ENCODE peak calls at places on chromosomes 11 and 22, in five cellular contexts. K, C, O, G and W are unnamed samples.

GRCh38 chr11:121352301-121352891 is 59.8 kb downstream of the SC5D start:
- DNase-seq in K (no peak), C (no peak), O (no peak), G (no peak), W (no peak)

GRCh38 chr11:100810146-100810545 is 123.1 kb downstream of the ARHGAP42 start:
- DNase-seq in K (no peak), C (no peak), O (no peak), G (no peak), W (no peak)

GRCh38 chr11:28243057-28243456 is 134.9 kb downstream of the METTL15 start:
- DNase-seq in K (no peak), C (no peak), O (no peak), G (no peak), W (no peak)

GRCh38 chr11:95231881-95232605 is 1.0 kb upstream of the SESN3 start:
- DNase-seq in K (no peak), C (peak; percentile 85), O (no peak), G (no peak), W (no peak)

GRCh38 chr11:68040957-68041591 is 2.2 kb downstream of the TCIRG1 start:
- DNase-seq in K (no peak), C (no peak), O (no peak), G (no peak), W (no peak)

GRCh38 chr22:31492151-31492550 is 2.5 kb upstream of the EIF4ENIF1 start:
- DNase-seq in K (no peak), C (no peak), O (no peak), G (no peak), W (no peak)

GRCh38 chr22:23269441-23270211 is 89.3 kb downstream of the BCR start:
- DNase-seq in K (no peak), C (peak; percentile 83), O (no peak), G (no peak), W (peak; percentile 66)

GRCh38 chr22:32628626-32629587 is 154.3 kb downstream of the FBXO7 start:
- DNase-seq in K (no peak), C (no peak), O (peak; percentile 55), G (no peak), W (no peak)

GRCh38 chr11:133980665-133981064 is 23.9 kb upstream of the IGSF9B start:
- DNase-seq in K (no peak), C (no peak), O (no peak), G (no peak), W (no peak)

GRCh38 chr11:64092119-64092760 is 56.5 kb downstream of the FLRT1 start:
- DNase-seq in K (no peak), C (no peak), O (no peak), G (no peak), W (peak; percentile 63)

GRCh38 chr11:121723261-121723741 is 270.5 kb upstream of the SORL1-AS1 start:
- DNase-seq in K (no peak), C (peak; percentile 64), O (no peak), G (no peak), W (no peak)

GRCh38 chr11:103327721-103328120 is 218.5 kb downstream of the DYNC2H1 start:
- DNase-seq in K (no peak), C (no peak), O (no peak), G (no peak), W (no peak)

GRCh38 chr11:36577859-36578258 is 10.1 kb downstream of the RAG1 start:
- DNase-seq in K (no peak), C (no peak), O (no peak), G (no peak), W (no peak)

GRCh38 chr11:110169738-110170137 is 76.5 kb downstream of the ZC3H12C start:
- DNase-seq in K (no peak), C (no peak), O (no peak), G (no peak), W (no peak)

GRCh38 chr11:4714300-4714699 is 9.7 kb downstream of the MMP26 start:
- DNase-seq in K (no peak), C (no peak), O (no peak), G (no peak), W (no peak)

DNA sequence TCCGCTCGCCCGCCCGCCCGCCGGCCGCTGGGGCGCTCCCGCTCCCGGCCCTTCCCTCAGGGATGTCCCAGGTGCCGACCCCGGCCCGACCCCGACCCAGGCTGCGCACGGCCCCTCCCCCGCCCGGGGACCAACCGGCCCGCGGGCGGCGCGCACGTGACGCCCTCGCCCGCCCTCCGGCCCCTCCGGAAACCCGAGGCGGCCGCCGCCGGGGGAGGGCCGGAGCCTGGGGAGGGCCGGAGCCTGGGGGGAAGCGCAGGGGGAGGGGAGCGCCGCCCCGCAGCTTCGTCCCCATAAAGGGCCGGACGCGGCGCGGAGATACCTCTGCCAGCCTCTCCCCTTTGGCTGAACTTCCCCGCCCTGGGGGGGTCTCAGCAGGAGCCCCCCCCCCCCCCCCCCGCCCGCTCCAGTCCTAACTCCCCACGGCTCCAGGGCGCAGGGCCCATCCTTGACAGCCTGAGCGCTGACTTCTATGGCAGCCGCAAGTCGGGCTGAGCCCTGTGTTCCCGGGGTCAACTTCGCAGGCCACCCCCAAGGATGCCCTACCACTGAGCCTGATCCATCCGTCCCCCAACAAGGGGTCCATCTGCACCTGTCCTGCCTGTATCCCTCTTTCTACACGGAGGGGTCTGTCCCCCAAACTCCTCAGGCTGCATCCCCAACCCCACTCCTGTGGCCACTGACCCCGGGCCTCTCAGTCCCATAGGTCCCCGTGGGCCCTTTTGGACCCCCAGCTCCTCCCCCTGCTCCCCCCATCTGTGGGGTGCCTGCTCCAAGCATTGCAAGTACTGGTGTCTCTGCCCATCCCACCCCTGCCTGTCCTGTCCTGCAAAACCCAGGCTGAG is at the start of gene MAPK12:
- DNase-seq in K (no peak), C (peak; percentile 79), O (no peak), G (no peak), W (peak; percentile 71)
- TF ChIP-seq JUNB in K (no peak), C (no peak), O (no peak), G (no peak), W (no peak)

DNA sequence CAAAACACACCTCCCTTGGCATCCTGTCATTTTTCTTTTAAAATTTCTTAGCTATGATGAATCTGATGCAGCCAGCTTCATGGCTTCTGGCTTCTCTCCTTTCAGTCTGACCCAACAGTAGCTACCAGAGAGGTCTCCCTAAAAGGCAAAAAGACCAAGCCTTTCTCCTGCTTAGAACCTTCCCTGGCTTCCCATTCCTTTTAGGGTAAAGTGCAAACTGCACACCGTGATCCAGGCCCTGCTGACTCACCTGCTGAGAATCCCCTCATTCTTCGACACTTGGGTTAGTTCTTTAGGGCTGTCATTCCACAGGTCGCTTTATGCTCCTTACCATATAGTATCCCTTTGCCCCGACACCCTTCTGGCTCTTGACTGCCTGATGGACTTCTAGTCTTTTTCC is 362.4 kb downstream of the MIAT start:
- DNase-seq in K (peak; percentile 5), C (peak; percentile 14), O (no peak), G (no peak), W (no peak)
- TF ChIP-seq JUNB in K (no peak), C (no peak), O (no peak), G (no peak), W (no peak)

DNA sequence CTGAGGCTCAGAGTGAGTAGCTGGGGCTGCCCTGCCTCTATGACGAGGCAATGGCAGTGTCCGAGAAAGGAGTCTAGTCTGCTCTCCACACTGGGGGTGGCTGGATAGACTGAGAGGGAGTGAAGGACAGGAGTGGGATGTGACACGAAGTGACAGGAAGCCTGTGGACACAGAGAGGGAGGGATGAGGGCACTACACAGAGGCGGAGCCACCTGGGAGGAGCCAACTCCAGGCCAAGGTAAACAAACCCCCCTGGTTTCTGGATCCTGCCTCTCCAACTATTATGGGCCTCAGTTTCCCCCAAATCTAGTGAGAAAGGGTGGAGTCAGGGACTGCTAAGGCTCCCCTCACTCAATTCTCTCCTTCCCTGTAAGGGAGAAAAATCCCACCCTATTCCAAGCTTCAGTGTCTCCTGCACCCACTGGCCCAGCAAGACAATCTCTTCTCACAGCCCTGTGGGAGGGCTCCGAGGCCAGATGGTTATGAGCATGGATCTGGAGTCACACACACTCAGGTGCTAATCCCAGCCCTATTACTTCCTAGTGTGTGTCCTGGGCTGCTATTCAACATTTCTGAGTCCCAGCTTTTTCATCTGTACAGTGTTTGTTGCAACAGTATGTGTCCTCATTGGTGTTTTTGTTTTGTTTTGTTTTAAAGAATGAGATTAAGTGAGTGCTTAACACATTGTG is 24.9 kb downstream of the ASPHD2 start:
- DNase-seq in K (no peak), C (no peak), O (no peak), G (no peak), W (no peak)
- TF ChIP-seq JUNB in K (no peak), C (no peak), O (no peak), G (no peak), W (no peak)

GRCh38 chr22:24444251-24444650 is 16.9 kb downstream of the ADORA2A start:
- DNase-seq in K (no peak), C (no peak), O (no peak), G (no peak), W (no peak)

GRCh38 chr22:24443668-24444067 is 16.3 kb downstream of the ADORA2A start:
- DNase-seq in K (no peak), C (no peak), O (no peak), G (no peak), W (no peak)

GRCh38 chr22:24440718-24441405 is 13.5 kb downstream of the ADORA2A start:
- DNase-seq in K (no peak), C (no peak), O (no peak), G (no peak), W (no peak)

GRCh38 chr22:24441406-24442351 is 14.3 kb downstream of the ADORA2A start:
- DNase-seq in K (no peak), C (no peak), O (no peak), G (no peak), W (peak; percentile 18)

DNA sequence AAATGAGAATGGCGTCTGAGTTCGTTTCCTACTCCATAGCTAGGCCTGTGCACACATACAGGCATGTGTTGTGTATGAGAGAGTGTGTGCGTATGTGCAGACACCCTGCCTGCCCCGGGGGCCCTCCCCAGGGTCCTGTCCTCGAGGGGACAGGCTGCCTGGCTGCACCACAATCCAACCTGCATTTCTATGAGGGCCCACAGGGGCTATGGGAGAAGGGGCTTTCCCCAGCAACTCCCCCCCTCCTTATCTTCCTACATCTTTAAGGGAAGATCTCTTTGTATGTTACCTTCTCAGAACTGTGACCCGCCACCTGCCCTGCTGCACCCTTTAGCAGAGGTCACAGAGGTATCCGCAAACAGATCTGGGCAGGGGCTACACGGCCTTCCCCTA is 14.9 kb downstream of the ADORA2A start:
- DNase-seq in K (no peak), C (no peak), O (no peak), G (no peak), W (no peak)
- TF ChIP-seq JUNB in K (no peak), C (no peak), O (no peak), G (no peak), W (no peak)